ENCODE peak calls at places on chromosomes 6 and 20, in nine cellular contexts. One of them, this sample, is unnamed.

GRCh38 chr6:25404094-25404493 is 124.9 kb downstream of the CARMIL1 start:
- DNase-seq in fibroblast of pulmonary artery: no peak
- DNase-seq in GM23338: no peak
- DNase-seq in cardiac muscle cell: no peak
- DNase-seq in neural crest cell: no peak
- DNase-seq in heart right ventricle: no peak
- DNase-seq in HCT116: no peak
- DNase-seq in endothelial cell: no peak
- DNase-seq in psoas muscle: no peak
- DNase-seq in this sample: no peak

GRCh38 chr6:79570802-79571367 is 33.7 kb upstream of the LCA5 start:
- DNase-seq in fibroblast of pulmonary artery: peak
- DNase-seq in GM23338: no peak
- DNase-seq in cardiac muscle cell: peak
- DNase-seq in neural crest cell: no peak
- DNase-seq in heart right ventricle: no peak
- DNase-seq in HCT116: no peak
- DNase-seq in endothelial cell: no peak
- DNase-seq in psoas muscle: no peak
- DNase-seq in this sample: no peak

GRCh38 chr6:138953451-138953850 is 34.6 kb downstream of the REPS1 start:
- DNase-seq in fibroblast of pulmonary artery: no peak
- DNase-seq in GM23338: no peak
- DNase-seq in cardiac muscle cell: peak
- DNase-seq in neural crest cell: no peak
- DNase-seq in heart right ventricle: no peak
- DNase-seq in HCT116: no peak
- DNase-seq in endothelial cell: no peak
- DNase-seq in psoas muscle: no peak
- DNase-seq in this sample: no peak

GRCh38 chr20:46959081-46959692 is 64.5 kb downstream of the EYA2 start:
- DNase-seq in fibroblast of pulmonary artery: peak
- DNase-seq in GM23338: no peak
- DNase-seq in cardiac muscle cell: peak
- DNase-seq in neural crest cell: no peak
- DNase-seq in heart right ventricle: no peak
- DNase-seq in HCT116: peak
- DNase-seq in endothelial cell: no peak
- DNase-seq in psoas muscle: no peak
- DNase-seq in this sample: peak

GRCh38 chr6:152368761-152369624 is 268.2 kb downstream of the SYNE1 start:
- DNase-seq in fibroblast of pulmonary artery: peak
- DNase-seq in GM23338: no peak
- DNase-seq in cardiac muscle cell: peak
- DNase-seq in neural crest cell: no peak
- DNase-seq in heart right ventricle: peak
- DNase-seq in HCT116: no peak
- DNase-seq in endothelial cell: no peak
- DNase-seq in psoas muscle: peak
- DNase-seq in this sample: no peak

GRCh38 chr6:75849329-75850025 is 100.4 kb downstream of the MYO6 start:
- DNase-seq in fibroblast of pulmonary artery: peak
- DNase-seq in GM23338: no peak
- DNase-seq in cardiac muscle cell: no peak
- DNase-seq in neural crest cell: no peak
- DNase-seq in heart right ventricle: no peak
- DNase-seq in HCT116: no peak
- DNase-seq in endothelial cell: no peak
- DNase-seq in psoas muscle: no peak
- DNase-seq in this sample: no peak

GRCh38 chr6:111850288-111850937 is 22.8 kb downstream of the FYN start:
- DNase-seq in fibroblast of pulmonary artery: no peak
- DNase-seq in GM23338: no peak
- DNase-seq in cardiac muscle cell: no peak
- DNase-seq in neural crest cell: no peak
- DNase-seq in heart right ventricle: no peak
- DNase-seq in HCT116: no peak
- DNase-seq in endothelial cell: no peak
- DNase-seq in psoas muscle: no peak
- DNase-seq in this sample: no peak

GRCh38 chr6:6649824-6650349 is 61.4 kb downstream of the LY86 start:
- DNase-seq in fibroblast of pulmonary artery: no peak
- DNase-seq in GM23338: no peak
- DNase-seq in cardiac muscle cell: no peak
- DNase-seq in neural crest cell: no peak
- DNase-seq in heart right ventricle: no peak
- DNase-seq in HCT116: no peak
- DNase-seq in endothelial cell: no peak
- DNase-seq in psoas muscle: no peak
- DNase-seq in this sample: no peak

GRCh38 chr6:111800468-111800760 is 72.8 kb downstream of the FYN start:
- DNase-seq in fibroblast of pulmonary artery: no peak
- DNase-seq in GM23338: no peak
- DNase-seq in cardiac muscle cell: no peak
- DNase-seq in neural crest cell: no peak
- DNase-seq in heart right ventricle: no peak
- DNase-seq in HCT116: no peak
- DNase-seq in endothelial cell: no peak
- DNase-seq in psoas muscle: no peak
- DNase-seq in this sample: no peak

GRCh38 chr6:84728602-84729001 is 35.8 kb downstream of the TBX18 start:
- DNase-seq in fibroblast of pulmonary artery: peak
- DNase-seq in GM23338: peak
- DNase-seq in cardiac muscle cell: peak
- DNase-seq in neural crest cell: no peak
- DNase-seq in heart right ventricle: no peak
- DNase-seq in HCT116: peak
- DNase-seq in endothelial cell: no peak
- DNase-seq in psoas muscle: no peak
- DNase-seq in this sample: no peak

GRCh38 chr20:56091635-56092180 is 86.4 kb upstream of the CBLN4 start:
- DNase-seq in fibroblast of pulmonary artery: no peak
- DNase-seq in GM23338: no peak
- DNase-seq in cardiac muscle cell: no peak
- DNase-seq in neural crest cell: no peak
- DNase-seq in heart right ventricle: no peak
- DNase-seq in HCT116: no peak
- DNase-seq in endothelial cell: no peak
- DNase-seq in psoas muscle: no peak
- DNase-seq in this sample: no peak

GRCh38 chr6:2232445-2232844 is 13.0 kb downstream of the GMDS start:
- DNase-seq in fibroblast of pulmonary artery: no peak
- DNase-seq in GM23338: no peak
- DNase-seq in cardiac muscle cell: no peak
- DNase-seq in neural crest cell: no peak
- DNase-seq in heart right ventricle: no peak
- DNase-seq in HCT116: no peak
- DNase-seq in endothelial cell: no peak
- DNase-seq in psoas muscle: no peak
- DNase-seq in this sample: no peak
- TF ChIP-seq CTCF in fibroblast of pulmonary artery: no peak
- TF ChIP-seq CTCF in GM23338: no peak
- TF ChIP-seq CTCF in cardiac muscle cell: no peak
- TF ChIP-seq CTCF in neural crest cell: no peak
- TF ChIP-seq CTCF in heart right ventricle: no peak
- TF ChIP-seq CTCF in HCT116: no peak
- TF ChIP-seq CTCF in endothelial cell: no peak
- TF ChIP-seq CTCF in psoas muscle: no peak
- TF ChIP-seq CTCF in this sample: no peak

GRCh38 chr20:43655937-43656336 is 11.0 kb upstream of the MYBL2 start:
- DNase-seq in fibroblast of pulmonary artery: no peak
- DNase-seq in GM23338: no peak
- DNase-seq in cardiac muscle cell: no peak
- DNase-seq in neural crest cell: no peak
- DNase-seq in heart right ventricle: no peak
- DNase-seq in HCT116: no peak
- DNase-seq in endothelial cell: no peak
- DNase-seq in psoas muscle: no peak
- DNase-seq in this sample: no peak

GRCh38 chr20:43662943-43663655 is 3.8 kb upstream of the MYBL2 start:
- DNase-seq in fibroblast of pulmonary artery: no peak
- DNase-seq in GM23338: no peak
- DNase-seq in cardiac muscle cell: no peak
- DNase-seq in neural crest cell: no peak
- DNase-seq in heart right ventricle: no peak
- DNase-seq in HCT116: no peak
- DNase-seq in endothelial cell: no peak
- DNase-seq in psoas muscle: no peak
- DNase-seq in this sample: peak

GRCh38 chr20:43658723-43659419 is 8.0 kb upstream of the MYBL2 start:
- DNase-seq in fibroblast of pulmonary artery: no peak
- DNase-seq in GM23338: no peak
- DNase-seq in cardiac muscle cell: no peak
- DNase-seq in neural crest cell: no peak
- DNase-seq in heart right ventricle: no peak
- DNase-seq in HCT116: no peak
- DNase-seq in endothelial cell: no peak
- DNase-seq in psoas muscle: no peak
- DNase-seq in this sample: no peak

GRCh38 chr20:43653966-43654365 is 12.9 kb upstream of the MYBL2 start:
- DNase-seq in fibroblast of pulmonary artery: no peak
- DNase-seq in GM23338: no peak
- DNase-seq in cardiac muscle cell: no peak
- DNase-seq in neural crest cell: no peak
- DNase-seq in heart right ventricle: no peak
- DNase-seq in HCT116: no peak
- DNase-seq in endothelial cell: no peak
- DNase-seq in psoas muscle: no peak
- DNase-seq in this sample: no peak

DNA sequence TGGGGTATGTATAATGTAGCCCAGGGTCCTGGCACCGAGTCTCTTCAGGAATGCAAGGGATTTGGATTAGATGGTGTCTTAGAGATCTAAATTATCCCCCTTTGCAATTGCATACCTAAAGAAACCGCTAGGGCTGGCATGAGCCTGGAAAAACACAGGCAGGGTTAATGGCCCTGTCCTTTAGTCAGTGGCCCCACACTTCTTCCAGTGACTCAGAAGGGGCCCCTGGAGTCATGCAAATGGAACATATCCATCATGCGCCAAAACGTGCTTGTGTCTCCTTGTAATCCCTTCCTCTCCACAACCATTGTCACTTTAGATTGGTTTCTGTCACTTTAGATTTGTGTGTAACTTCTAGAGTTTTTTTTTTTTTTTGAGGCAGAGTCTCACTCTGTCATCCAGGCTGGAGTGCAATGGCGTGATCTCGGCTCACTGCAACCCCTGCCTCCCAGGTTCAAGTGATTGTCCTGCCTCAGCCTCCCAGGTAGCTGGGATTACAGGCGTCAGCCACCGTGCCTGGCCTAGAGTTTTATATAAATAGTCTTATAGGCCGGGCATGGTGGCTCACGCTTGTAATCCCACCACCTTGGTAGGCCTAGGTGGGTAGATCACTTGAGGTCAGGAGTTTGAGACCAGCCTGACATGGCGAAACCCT is 8.7 kb upstream of the MYBL2 start:
- DNase-seq in fibroblast of pulmonary artery: peak
- DNase-seq in GM23338: peak
- DNase-seq in cardiac muscle cell: peak
- DNase-seq in neural crest cell: no peak
- DNase-seq in heart right ventricle: no peak
- DNase-seq in HCT116: no peak
- DNase-seq in endothelial cell: no peak
- DNase-seq in psoas muscle: no peak
- DNase-seq in this sample: peak
- TF ChIP-seq CTCF in fibroblast of pulmonary artery: no peak
- TF ChIP-seq CTCF in GM23338: peak
- TF ChIP-seq CTCF in cardiac muscle cell: no peak
- TF ChIP-seq CTCF in neural crest cell: peak
- TF ChIP-seq CTCF in heart right ventricle: no peak
- TF ChIP-seq CTCF in HCT116: no peak
- TF ChIP-seq CTCF in endothelial cell: no peak
- TF ChIP-seq CTCF in psoas muscle: no peak
- TF ChIP-seq CTCF in this sample: peak

GRCh38 chr6:157229219-157229607 is 94.1 kb downstream of the TMEM242 start:
- DNase-seq in fibroblast of pulmonary artery: no peak
- DNase-seq in GM23338: peak
- DNase-seq in cardiac muscle cell: no peak
- DNase-seq in neural crest cell: no peak
- DNase-seq in heart right ventricle: no peak
- DNase-seq in HCT116: no peak
- DNase-seq in endothelial cell: no peak
- DNase-seq in psoas muscle: no peak
- DNase-seq in this sample: peak

GRCh38 chr6:157228421-157229218 is 94.7 kb downstream of the TMEM242 start:
- DNase-seq in fibroblast of pulmonary artery: no peak
- DNase-seq in GM23338: peak
- DNase-seq in cardiac muscle cell: no peak
- DNase-seq in neural crest cell: no peak
- DNase-seq in heart right ventricle: no peak
- DNase-seq in HCT116: no peak
- DNase-seq in endothelial cell: no peak
- DNase-seq in psoas muscle: no peak
- DNase-seq in this sample: peak

GRCh38 chr6:157226761-157227160 is 96.6 kb downstream of the TMEM242 start:
- DNase-seq in fibroblast of pulmonary artery: peak
- DNase-seq in GM23338: no peak
- DNase-seq in cardiac muscle cell: peak
- DNase-seq in neural crest cell: no peak
- DNase-seq in heart right ventricle: no peak
- DNase-seq in HCT116: no peak
- DNase-seq in endothelial cell: no peak
- DNase-seq in psoas muscle: no peak
- DNase-seq in this sample: no peak

GRCh38 chr6:157226026-157226639 is 97.2 kb downstream of the TMEM242 start:
- DNase-seq in fibroblast of pulmonary artery: peak
- DNase-seq in GM23338: no peak
- DNase-seq in cardiac muscle cell: peak
- DNase-seq in neural crest cell: no peak
- DNase-seq in heart right ventricle: peak
- DNase-seq in HCT116: no peak
- DNase-seq in endothelial cell: no peak
- DNase-seq in psoas muscle: no peak
- DNase-seq in this sample: peak

GRCh38 chr6:157227202-157228166 is 95.8 kb downstream of the TMEM242 start:
- DNase-seq in fibroblast of pulmonary artery: no peak
- DNase-seq in GM23338: peak
- DNase-seq in cardiac muscle cell: no peak
- DNase-seq in neural crest cell: no peak
- DNase-seq in heart right ventricle: no peak
- DNase-seq in HCT116: no peak
- DNase-seq in endothelial cell: no peak
- DNase-seq in psoas muscle: no peak
- DNase-seq in this sample: peak
- TF ChIP-seq CTCF in fibroblast of pulmonary artery: peak
- TF ChIP-seq CTCF in GM23338: peak
- TF ChIP-seq CTCF in cardiac muscle cell: peak
- TF ChIP-seq CTCF in neural crest cell: peak
- TF ChIP-seq CTCF in heart right ventricle: peak
- TF ChIP-seq CTCF in HCT116: peak
- TF ChIP-seq CTCF in endothelial cell: peak
- TF ChIP-seq CTCF in psoas muscle: no peak
- TF ChIP-seq CTCF in this sample: peak

GRCh38 chr6:35050988-35051330 is 90.2 kb downstream of the TCP11 start:
- DNase-seq in fibroblast of pulmonary artery: no peak
- DNase-seq in GM23338: no peak
- DNase-seq in cardiac muscle cell: no peak
- DNase-seq in neural crest cell: no peak
- DNase-seq in heart right ventricle: no peak
- DNase-seq in HCT116: no peak
- DNase-seq in endothelial cell: no peak
- DNase-seq in psoas muscle: no peak
- DNase-seq in this sample: no peak
- TF ChIP-seq CTCF in fibroblast of pulmonary artery: no peak
- TF ChIP-seq CTCF in GM23338: no peak
- TF ChIP-seq CTCF in cardiac muscle cell: no peak
- TF ChIP-seq CTCF in neural crest cell: no peak
- TF ChIP-seq CTCF in heart right ventricle: no peak
- TF ChIP-seq CTCF in HCT116: no peak
- TF ChIP-seq CTCF in endothelial cell: no peak
- TF ChIP-seq CTCF in psoas muscle: no peak
- TF ChIP-seq CTCF in this sample: no peak